ENCODE peak calls at places on chromosomes 4 and X, in seven cellular contexts. B, L, S, O, W, T and X are unnamed samples.

GRCh38 chr4:126544276-126544675 is 1088.5 kb upstream of the INTU start:
- DNase-seq in B (no peak), L (no peak), S (no peak), O (no peak), W (no peak), T (no peak), X (no peak)

GRCh38 chrX:112147206-112147605 is 64.6 kb upstream of the TRPC5 start:
- DNase-seq in B (no peak), L (peak), S (no peak), O (no peak), W (peak), T (peak), X (no peak)

GRCh38 chrX:37779857-37780256 is at the start of gene CYBB:
- DNase-seq in B (no peak), L (peak), S (no peak), O (no peak), W (no peak), T (no peak), X (no peak)

GRCh38 chrX:24024819-24025740 is 1.9 kb downstream of the KLHL15 start:
- DNase-seq in B (peak), L (peak), S (peak), O (peak), W (peak), T (peak), X (peak)

GRCh38 chrX:57595381-57595811 is 3.6 kb downstream of the ZXDB start:
- DNase-seq in B (no peak), L (no peak), S (no peak), O (no peak), W (no peak), T (peak), X (no peak)

GRCh38 chr4:6231663-6232165 is 31.4 kb upstream of the JAKMIP1 start:
- DNase-seq in B (no peak), L (no peak), S (no peak), O (no peak), W (no peak), T (no peak), X (no peak)

GRCh38 chrX:123964155-123964554 is 2.6 kb downstream of the STAG2 start:
- DNase-seq in B (no peak), L (peak), S (no peak), O (no peak), W (no peak), T (peak), X (no peak)

GRCh38 chr4:55635760-55636621 is at the start of gene NMU:
- DNase-seq in B (peak), L (no peak), S (peak), O (no peak), W (peak), T (no peak), X (peak)

GRCh38 chrX:10755477-10756334 is 135.3 kb upstream of the MID1 start:
- DNase-seq in B (no peak), L (peak), S (no peak), O (no peak), W (no peak), T (peak), X (no peak)

GRCh38 chr4:48944659-48945290 is 38.2 kb upstream of the OCIAD2 start:
- DNase-seq in B (peak), L (peak), S (no peak), O (no peak), W (no peak), T (no peak), X (no peak)

GRCh38 chr4:48949086-48949485 is 37.0 kb upstream of the CWH43 start:
- DNase-seq in B (no peak), L (no peak), S (no peak), O (no peak), W (no peak), T (no peak), X (no peak)

GRCh38 chr4:48949518-48950207 is 36.4 kb upstream of the CWH43 start:
- DNase-seq in B (no peak), L (no peak), S (no peak), O (no peak), W (no peak), T (no peak), X (no peak)

GRCh38 chr4:48945981-48946380 is 39.4 kb upstream of the OCIAD2 start:
- DNase-seq in B (no peak), L (no peak), S (no peak), O (no peak), W (no peak), T (no peak), X (no peak)

DNA sequence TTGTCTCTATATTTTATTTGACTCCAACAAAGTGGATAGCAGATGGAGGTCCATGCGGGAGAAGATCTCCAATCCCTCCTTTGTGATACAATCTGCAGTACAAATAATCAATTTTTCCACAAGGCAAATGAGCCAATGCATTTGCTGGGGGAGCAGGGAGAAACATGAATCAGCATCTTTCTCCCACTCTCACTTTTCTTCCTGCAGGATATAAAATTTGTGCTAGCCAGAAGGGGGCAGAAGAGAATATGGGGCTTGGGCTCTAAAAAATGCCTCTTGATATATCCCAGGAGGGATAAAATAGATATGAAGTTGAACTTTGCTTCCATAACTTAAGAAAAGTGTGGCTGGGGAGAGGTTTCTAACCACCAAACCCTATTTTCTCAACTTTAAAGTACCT is 38.3 kb upstream of the CWH43 start:
- DNase-seq in B (no peak), L (no peak), S (no peak), O (no peak), W (no peak), T (no peak), X (no peak)
- TF ChIP-seq CTCF in B (no peak), L (peak), S (no peak), O (no peak), W (no peak), T (no peak), X (no peak)

GRCh38 chrX:99795495-99795894 is 614.6 kb downstream of the PCDH19 start:
- DNase-seq in B (no peak), L (peak), S (no peak), O (no peak), W (no peak), T (no peak), X (no peak)
- TF ChIP-seq CTCF in B (no peak), L (peak), S (no peak), O (no peak), W (no peak), T (no peak), X (no peak)

GRCh38 chr4:161564230-161564834 is 599.5 kb downstream of the FSTL5 start:
- DNase-seq in B (no peak), L (peak), S (no peak), O (no peak), W (no peak), T (peak), X (no peak)
- TF ChIP-seq CTCF in B (no peak), L (no peak), S (no peak), O (no peak), W (peak), T (peak), X (peak)

GRCh38 chrX:120664081-120664480 is 34.2 kb upstream of the C1GALT1C1 start:
- DNase-seq in B (no peak), L (peak), S (no peak), O (no peak), W (no peak), T (peak), X (no peak)
- TF ChIP-seq CTCF in B (no peak), L (no peak), S (no peak), O (peak), W (no peak), T (peak), X (peak)

GRCh38 chr4:170198742-170199141 is 109.0 kb upstream of the AADAT start:
- DNase-seq in B (no peak), L (no peak), S (no peak), O (no peak), W (no peak), T (no peak), X (no peak)
- TF ChIP-seq CTCF in B (no peak), L (no peak), S (no peak), O (no peak), W (no peak), T (peak), X (no peak)

DNA sequence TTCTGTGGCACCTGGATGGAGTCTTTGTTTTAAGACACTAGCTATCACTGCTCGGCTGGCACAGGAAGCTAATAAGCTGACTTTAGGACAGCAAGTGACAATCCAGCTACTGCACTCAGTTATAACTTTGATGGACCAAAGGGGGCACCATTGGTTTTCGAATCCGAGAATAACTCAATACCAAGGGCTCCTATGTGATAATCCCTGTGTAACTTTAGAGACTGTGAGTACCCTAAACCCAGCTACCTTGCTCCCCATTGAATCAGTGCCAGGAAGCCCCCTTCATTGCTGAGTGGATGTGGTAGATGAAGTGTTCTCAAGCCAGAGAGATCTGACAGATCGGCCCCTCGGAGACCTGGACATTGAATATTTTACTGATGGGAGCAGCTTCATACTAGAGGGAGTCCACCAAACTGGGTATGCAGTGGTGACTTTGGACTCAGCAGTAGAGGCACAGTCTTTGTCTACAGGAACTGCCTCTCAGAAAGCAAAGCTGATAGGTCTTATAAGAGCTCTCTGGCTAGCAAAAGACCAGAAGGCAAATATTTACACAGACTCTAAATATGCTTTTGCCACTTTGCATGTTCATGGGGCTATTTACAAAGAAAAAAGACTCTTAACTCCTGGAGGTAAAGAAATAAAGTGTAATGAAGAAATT is 35.5 kb upstream of the UGT2B7 start:
- DNase-seq in B (no peak), L (peak), S (no peak), O (no peak), W (no peak), T (no peak), X (no peak)
- TF ChIP-seq CTCF in B (no peak), L (no peak), S (no peak), O (no peak), W (no peak), T (peak), X (no peak)

DNA sequence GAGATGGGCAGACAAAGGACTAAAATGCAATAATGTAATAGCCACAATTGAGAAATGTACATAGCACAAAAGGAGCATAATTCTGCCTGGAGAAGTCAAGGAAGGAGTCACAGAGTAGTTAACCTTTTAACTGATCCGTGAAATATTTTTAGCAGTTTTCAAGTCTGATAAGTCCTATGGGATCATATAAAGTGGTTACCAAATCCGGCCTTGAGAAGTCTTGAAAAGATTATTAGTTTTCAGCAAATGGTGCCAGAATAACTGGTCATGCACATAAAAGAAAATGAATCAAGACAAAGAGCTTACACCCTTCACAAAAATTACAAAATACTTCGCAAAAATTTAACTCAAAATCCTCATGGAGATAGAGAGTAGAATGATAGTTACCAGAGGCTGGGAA is 788.7 kb upstream of the AMOT start:
- DNase-seq in B (no peak), L (no peak), S (no peak), O (no peak), W (no peak), T (no peak), X (no peak)
- TF ChIP-seq CTCF in B (no peak), L (no peak), S (no peak), O (no peak), W (no peak), T (no peak), X (no peak)

GRCh38 chrX:119150163-119151135 is 22.8 kb upstream of the KIAA1210 start:
- DNase-seq in B (no peak), L (no peak), S (no peak), O (no peak), W (no peak), T (no peak), X (no peak)

GRCh38 chrX:119147486-119147885 is 19.9 kb upstream of the KIAA1210 start:
- DNase-seq in B (no peak), L (no peak), S (no peak), O (no peak), W (no peak), T (no peak), X (no peak)

GRCh38 chrX:119145241-119145653 is 17.6 kb upstream of the KIAA1210 start:
- DNase-seq in B (peak), L (peak), S (no peak), O (no peak), W (peak), T (no peak), X (no peak)
- TF ChIP-seq CTCF in B (no peak), L (peak), S (peak), O (no peak), W (no peak), T (peak), X (peak)